ENCODE peak calls at places on chromosomes 3 and 15, in nine cellular contexts. O is testis, M is HCT116, D is WERI-Rb-1, X is ascending aorta, U is suprapubic skin, G is Peyer's patch, T is endodermal cell, F is adrenal gland. K is an unnamed sample.

GRCh38 chr3:43031490-43032216 is 52.5 kb downstream of the GASK1A start:
- DNase-seq in O (no peak), M (no peak), D (no peak), X (peak; percentile 65), U (peak; percentile 88), G (no peak), T (peak; percentile 32), F (peak; percentile 58), K (no peak)

GRCh38 chr3:146504546-146505197 is 35.3 kb upstream of the PLSCR2 start:
- DNase-seq in O (no peak), M (peak; percentile 33), D (no peak), X (no peak), U (no peak), G (no peak), T (peak; percentile 70), F (no peak), K (peak; percentile 53)

GRCh38 chr3:129577356-129577755 is 29.1 kb downstream of the PLXND1 start:
- DNase-seq in O (peak; percentile 63), M (no peak), D (peak; percentile 84), X (no peak), U (no peak), G (peak; percentile 70), T (no peak), F (peak; percentile 68), K (no peak)

GRCh38 chr3:185070491-185071335 is 82.1 kb downstream of the C3orf70 start:
- DNase-seq in O (peak; percentile 67), M (peak; percentile 18), D (peak; percentile 53), X (no peak), U (no peak), G (no peak), T (peak; percentile 90), F (no peak), K (peak; percentile 11)

GRCh38 chr15:84946772-84947489 is 34.7 kb upstream of the PDE8A start:
- DNase-seq in O (no peak), M (no peak), D (no peak), X (no peak), U (no peak), G (no peak), T (no peak), F (peak; percentile 63), K (no peak)

GRCh38 chr3:150384517-150385212 is 23.4 kb upstream of the TSC22D2 start:
- DNase-seq in O (peak; percentile 46), M (no peak), D (no peak), X (peak; percentile 73), U (no peak), G (peak; percentile 85), T (peak; percentile 88), F (peak; percentile 65), K (no peak)

GRCh38 chr3:66665021-66665695 is 164.3 kb upstream of the LRIG1 start:
- DNase-seq in O (no peak), M (no peak), D (no peak), X (no peak), U (no peak), G (no peak), T (no peak), F (no peak), K (no peak)

GRCh38 chr15:92677998-92678397 is 22.4 kb upstream of the FAM174B start:
- DNase-seq in O (peak; percentile 76), M (no peak), D (peak; percentile 65), X (no peak), U (no peak), G (peak; percentile 60), T (peak; percentile 37), F (peak; percentile 73), K (no peak)

GRCh38 chr3:195892355-195893120 is 15.8 kb downstream of the TNK2 start:
- DNase-seq in O (peak; percentile 65), M (no peak), D (no peak), X (no peak), U (no peak), G (no peak), T (peak; percentile 59), F (peak; percentile 82), K (no peak)

GRCh38 chr15:69035205-69035917 is 20.9 kb downstream of the NOX5 start:
- DNase-seq in O (no peak), M (no peak), D (peak; percentile 68), X (peak; percentile 52), U (no peak), G (no peak), T (peak; percentile 90), F (no peak), K (peak; percentile 77)
- TF ChIP-seq CTCF in O (no peak), M (peak; percentile 55), D (peak; percentile 63), X (no peak), U (no peak), G (peak; percentile 44), T (peak; percentile 77), F (no peak), K (peak; percentile 27)

GRCh38 chr3:39154323-39155021 is 1.1 kb upstream of the CSRNP1 start:
- DNase-seq in O (peak; percentile 48), M (peak; percentile 74), D (peak; percentile 50), X (no peak), U (peak; percentile 71), G (peak; percentile 58), T (peak; percentile 96), F (peak; percentile 70), K (no peak)
- H3K4me3 ChIP-seq in O (peak overlapping the region; percentile 96), M (peak overlapping the region; percentile 79), D (no peak overlapping the region), X (peak overlapping the region; percentile 91), U (peak overlapping the region; percentile 96), G (peak overlapping the region; percentile 98), T (peak overlapping the region; percentile 86), F (no peak overlapping the region), K (no peak overlapping the region)

DNA sequence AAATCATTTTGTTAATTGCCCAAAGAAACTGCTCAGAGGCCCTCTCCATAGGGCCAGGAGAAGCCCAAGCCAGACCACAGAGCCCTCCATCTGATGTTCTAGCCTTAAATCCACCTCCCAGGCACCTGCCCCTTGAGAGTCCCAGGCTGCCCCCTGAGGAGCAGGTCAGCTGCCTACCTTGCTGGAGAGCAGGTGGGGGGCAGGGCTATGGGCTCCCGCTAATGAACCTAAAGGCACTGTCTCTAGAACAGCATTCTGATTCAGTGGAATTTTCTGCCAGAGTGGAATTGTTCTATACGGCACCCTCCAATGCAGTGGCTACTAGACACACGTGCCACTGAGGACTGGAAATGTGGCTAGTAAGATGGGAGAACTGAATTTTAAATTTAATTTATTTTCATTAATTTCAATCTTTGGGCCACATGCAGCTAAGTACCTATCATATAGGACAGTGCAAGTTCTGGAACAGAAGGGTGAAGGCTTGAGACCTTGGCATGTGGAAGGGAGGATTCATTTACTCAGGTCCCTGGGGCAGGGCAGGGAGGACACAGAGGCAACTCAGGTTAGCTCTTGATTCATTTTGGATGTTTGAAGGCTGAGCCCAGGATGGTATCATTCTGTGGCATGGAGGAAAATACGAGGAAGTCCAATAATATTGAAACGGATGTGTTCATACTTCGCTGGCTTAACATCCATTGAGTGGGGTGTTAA is 11.4 kb downstream of the AMOTL2 start:
- DNase-seq in O (no peak), M (no peak), D (no peak), X (no peak), U (peak; percentile 55), G (peak; percentile 33), T (peak; percentile 62), F (peak; percentile 51), K (no peak)
- H3K36me3 ChIP-seq in O (no peaks in the 10 kb centered on the region), M (peaks cover 75% of the 10 kb centered on the region), D (peaks cover 97% of the 10 kb centered on the region), X (peaks cover 71% of the 10 kb centered on the region), U (peaks cover 79% of the 10 kb centered on the region), G (peaks cover 78% of the 10 kb centered on the region), T (peaks cover 96% of the 10 kb centered on the region), F (no peaks in the 10 kb centered on the region), K (peaks cover 66% of the 10 kb centered on the region)

DNA sequence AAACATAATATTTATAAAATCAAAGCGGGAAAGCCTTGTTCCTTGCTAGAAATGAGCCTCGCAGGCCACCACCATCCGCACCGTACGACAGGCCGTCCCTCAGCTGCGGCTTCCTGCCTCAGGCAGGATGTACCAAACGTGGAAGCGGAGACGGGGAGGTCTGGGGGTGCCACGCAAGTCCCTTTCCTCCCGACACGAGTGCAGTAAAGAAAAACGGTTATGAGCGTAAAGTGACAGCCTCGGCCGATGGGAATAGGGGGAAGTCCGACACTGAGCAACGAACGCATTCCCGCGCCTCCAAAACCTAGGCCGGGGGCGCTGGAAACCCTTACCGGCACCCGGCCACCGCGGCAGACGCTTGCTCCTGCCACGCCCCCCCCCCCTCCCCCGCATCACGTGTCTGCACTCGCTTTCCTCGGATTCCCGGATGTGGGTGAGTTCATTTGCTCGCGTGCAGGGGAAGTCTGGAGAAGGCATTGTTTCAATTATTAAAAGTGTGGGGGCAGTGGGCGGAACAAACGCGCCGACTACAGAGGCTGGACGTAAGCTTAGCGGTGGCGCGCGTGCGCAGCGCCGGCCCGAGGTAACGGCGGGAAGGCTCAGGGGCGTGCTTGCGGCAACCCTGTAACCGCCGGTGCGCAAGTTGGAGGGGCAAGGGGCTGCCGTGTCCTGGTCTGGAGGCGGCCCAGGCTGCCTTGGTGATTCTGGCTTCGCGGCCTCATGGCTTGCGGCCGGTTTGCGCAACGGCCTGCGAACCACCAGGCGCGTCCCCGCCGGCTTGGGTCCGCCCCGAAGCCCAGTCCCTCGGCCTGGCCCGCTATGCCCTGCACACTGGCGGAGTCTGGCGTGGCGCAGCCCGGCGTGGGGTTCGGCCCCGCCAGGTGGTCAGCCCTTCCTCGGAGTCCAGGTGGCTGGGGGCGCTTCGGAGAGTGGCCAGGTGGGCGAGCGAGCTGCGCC is at the start of the genes ANAPC13 and CEP63:
- DNase-seq in O (peak; percentile 98), M (peak; percentile 99), D (peak; percentile 98), X (peak; percentile 98), U (peak; percentile 95), G (peak; percentile 98), T (peak; percentile 98), F (peak; percentile 98), K (peak; percentile 94)
- TF ChIP-seq CTCF in O (no peak), M (no peak), D (no peak), X (no peak), U (no peak), G (peak; percentile 1), T (no peak), F (no peak), K (no peak)

DNA sequence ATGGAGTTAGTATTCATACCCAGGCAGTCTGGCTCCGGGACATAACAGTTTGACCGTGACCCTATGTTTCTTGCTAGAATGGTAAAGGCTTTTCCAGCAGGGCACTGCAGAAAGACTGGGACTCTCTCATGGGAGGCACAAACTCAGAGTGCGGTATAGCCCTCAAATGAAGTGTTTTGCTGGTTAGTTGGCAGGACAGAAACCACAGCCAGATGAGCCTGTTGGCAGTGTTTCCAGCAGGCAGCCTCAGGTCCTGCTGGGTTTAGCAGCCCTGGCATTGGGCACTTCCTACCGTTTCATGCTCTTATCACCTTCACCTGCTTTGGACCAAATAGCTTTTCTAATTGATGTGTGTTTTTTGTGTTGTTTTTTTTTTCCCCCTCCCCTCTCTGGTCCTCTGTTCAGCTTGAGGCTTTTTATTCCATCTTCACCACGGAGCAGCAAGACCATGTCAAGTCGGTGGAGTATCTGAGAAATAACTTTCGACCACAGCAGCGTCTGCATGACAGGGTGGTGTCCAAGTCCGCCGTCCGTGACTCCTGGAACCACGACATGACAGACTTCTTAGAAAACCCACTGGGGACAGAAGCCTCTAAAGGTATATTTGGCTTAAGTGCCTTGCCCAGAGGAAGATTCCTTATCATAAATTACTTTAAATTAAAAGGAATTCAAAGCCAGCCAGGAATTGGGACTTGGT is 205.6 kb downstream of the FEZF2 start:
- DNase-seq in O (no peak), M (no peak), D (no peak), X (no peak), U (no peak), G (no peak), T (no peak), F (no peak), K (no peak)
- H3K4me3 ChIP-seq in O (no peak overlapping the region), M (no peak overlapping the region), D (no peak overlapping the region), X (no peak overlapping the region), U (no peak overlapping the region), G (no peak overlapping the region), T (no peak overlapping the region), F (no peak overlapping the region), K (no peak overlapping the region)